ENCODE peak calls at places on chromosomes 3 and 15, in nine cellular contexts. One of them, this sample, is unnamed.

GRCh38 chr3:65596511-65597224 is 442.1 kb downstream of the MAGI1 start:
- DNase-seq in neuronal stem cell: no peak
- DNase-seq in CD4-positive, alpha-beta T cell: no peak
- DNase-seq in BE2C: peak; percentile 34
- DNase-seq in SJSA1: no peak
- DNase-seq in HS-5: no peak
- DNase-seq in stimulated activated CD8-positive, alpha-beta memory T cell treated with anti-CD3 and anti-CD28 coated beads, Interleukin-15, amount 100 ng/mL, for 1 hour: no peak
- DNase-seq in T-helper 9 cell: no peak
- DNase-seq in T-helper 1 cell: no peak
- DNase-seq in this sample: no peak

GRCh38 chr15:95840004-95840403 is 490.5 kb upstream of the NR2F2 start:
- DNase-seq in neuronal stem cell: no peak
- DNase-seq in CD4-positive, alpha-beta T cell: no peak
- DNase-seq in BE2C: no peak
- DNase-seq in SJSA1: peak; percentile 68
- DNase-seq in HS-5: peak; percentile 19
- DNase-seq in stimulated activated CD8-positive, alpha-beta memory T cell treated with anti-CD3 and anti-CD28 coated beads, Interleukin-15, amount 100 ng/mL, for 1 hour: no peak
- DNase-seq in T-helper 9 cell: no peak
- DNase-seq in T-helper 1 cell: no peak
- DNase-seq in this sample: peak; percentile 81

GRCh38 chr3:160253298-160253697 is 28.1 kb downstream of the C3orf80 start:
- DNase-seq in neuronal stem cell: no peak
- DNase-seq in CD4-positive, alpha-beta T cell: no peak
- DNase-seq in BE2C: no peak
- DNase-seq in SJSA1: no peak
- DNase-seq in HS-5: no peak
- DNase-seq in stimulated activated CD8-positive, alpha-beta memory T cell treated with anti-CD3 and anti-CD28 coated beads, Interleukin-15, amount 100 ng/mL, for 1 hour: no peak
- DNase-seq in T-helper 9 cell: no peak
- DNase-seq in T-helper 1 cell: no peak
- DNase-seq in this sample: no peak

GRCh38 chr3:102529452-102529851 is 94.6 kb downstream of the ZPLD1 start:
- DNase-seq in neuronal stem cell: no peak
- DNase-seq in CD4-positive, alpha-beta T cell: no peak
- DNase-seq in BE2C: peak; percentile 20
- DNase-seq in SJSA1: no peak
- DNase-seq in HS-5: no peak
- DNase-seq in stimulated activated CD8-positive, alpha-beta memory T cell treated with anti-CD3 and anti-CD28 coated beads, Interleukin-15, amount 100 ng/mL, for 1 hour: no peak
- DNase-seq in T-helper 9 cell: no peak
- DNase-seq in T-helper 1 cell: no peak
- DNase-seq in this sample: no peak

GRCh38 chr3:106611123-106611522 is 742.3 kb upstream of the CBLB start:
- DNase-seq in neuronal stem cell: no peak
- DNase-seq in CD4-positive, alpha-beta T cell: no peak
- DNase-seq in BE2C: no peak
- DNase-seq in SJSA1: no peak
- DNase-seq in HS-5: no peak
- DNase-seq in stimulated activated CD8-positive, alpha-beta memory T cell treated with anti-CD3 and anti-CD28 coated beads, Interleukin-15, amount 100 ng/mL, for 1 hour: no peak
- DNase-seq in T-helper 9 cell: no peak
- DNase-seq in T-helper 1 cell: no peak
- DNase-seq in this sample: no peak

GRCh38 chr15:80480909-80481308 is 76.7 kb downstream of the ARNT2 start:
- DNase-seq in neuronal stem cell: no peak
- DNase-seq in CD4-positive, alpha-beta T cell: no peak
- DNase-seq in BE2C: no peak
- DNase-seq in SJSA1: peak; percentile 63
- DNase-seq in HS-5: peak; percentile 95
- DNase-seq in stimulated activated CD8-positive, alpha-beta memory T cell treated with anti-CD3 and anti-CD28 coated beads, Interleukin-15, amount 100 ng/mL, for 1 hour: no peak
- DNase-seq in T-helper 9 cell: no peak
- DNase-seq in T-helper 1 cell: no peak
- DNase-seq in this sample: peak; percentile 75

GRCh38 chr3:56810912-56811544 is 9.3 kb upstream of the ARHGEF3 start:
- DNase-seq in neuronal stem cell: no peak
- DNase-seq in CD4-positive, alpha-beta T cell: no peak
- DNase-seq in BE2C: peak; percentile 30
- DNase-seq in SJSA1: no peak
- DNase-seq in HS-5: no peak
- DNase-seq in stimulated activated CD8-positive, alpha-beta memory T cell treated with anti-CD3 and anti-CD28 coated beads, Interleukin-15, amount 100 ng/mL, for 1 hour: no peak
- DNase-seq in T-helper 9 cell: no peak
- DNase-seq in T-helper 1 cell: no peak
- DNase-seq in this sample: no peak

GRCh38 chr3:107065094-107065861 is 312.0 kb upstream of the CCDC54 start:
- DNase-seq in neuronal stem cell: no peak
- DNase-seq in CD4-positive, alpha-beta T cell: no peak
- DNase-seq in BE2C: peak; percentile 43
- DNase-seq in SJSA1: no peak
- DNase-seq in HS-5: no peak
- DNase-seq in stimulated activated CD8-positive, alpha-beta memory T cell treated with anti-CD3 and anti-CD28 coated beads, Interleukin-15, amount 100 ng/mL, for 1 hour: no peak
- DNase-seq in T-helper 9 cell: no peak
- DNase-seq in T-helper 1 cell: peak; percentile 7
- DNase-seq in this sample: peak; percentile 65

GRCh38 chr3:15476378-15476777 is 45.1 kb downstream of the COLQ start:
- DNase-seq in neuronal stem cell: no peak
- DNase-seq in CD4-positive, alpha-beta T cell: no peak
- DNase-seq in BE2C: peak; percentile 35
- DNase-seq in SJSA1: no peak
- DNase-seq in HS-5: no peak
- DNase-seq in stimulated activated CD8-positive, alpha-beta memory T cell treated with anti-CD3 and anti-CD28 coated beads, Interleukin-15, amount 100 ng/mL, for 1 hour: no peak
- DNase-seq in T-helper 9 cell: no peak
- DNase-seq in T-helper 1 cell: no peak
- DNase-seq in this sample: no peak

GRCh38 chr15:85706779-85707518 is 87.8 kb downstream of the KLHL25 start:
- DNase-seq in neuronal stem cell: no peak
- DNase-seq in CD4-positive, alpha-beta T cell: peak; percentile 37
- DNase-seq in BE2C: no peak
- DNase-seq in SJSA1: peak; percentile 32
- DNase-seq in HS-5: no peak
- DNase-seq in stimulated activated CD8-positive, alpha-beta memory T cell treated with anti-CD3 and anti-CD28 coated beads, Interleukin-15, amount 100 ng/mL, for 1 hour: no peak
- DNase-seq in T-helper 9 cell: peak; percentile 34
- DNase-seq in T-helper 1 cell: peak; percentile 71
- DNase-seq in this sample: no peak

GRCh38 chr3:195286115-195286872 is 15.3 kb upstream of the XXYLT1 start:
- DNase-seq in neuronal stem cell: no peak
- DNase-seq in CD4-positive, alpha-beta T cell: no peak
- DNase-seq in BE2C: no peak
- DNase-seq in SJSA1: peak; percentile 35
- DNase-seq in HS-5: peak; percentile 68
- DNase-seq in stimulated activated CD8-positive, alpha-beta memory T cell treated with anti-CD3 and anti-CD28 coated beads, Interleukin-15, amount 100 ng/mL, for 1 hour: no peak
- DNase-seq in T-helper 9 cell: no peak
- DNase-seq in T-helper 1 cell: no peak
- DNase-seq in this sample: no peak